ENCODE peak calls at places on chromosomes 16 and 17, in four cellular contexts. V is HepG2, J is K562, R is GM12878. W is an unnamed sample.

GRCh38 chr17:57477483-57478357 is 221.4 kb downstream of the MSI2 start:
- DNase-seq in V (no peak), J (no peak), R (no peak), W (no peak)

GRCh38 chr17:77382966-77383612 is 242.3 kb downstream of the SEC14L1 start:
- DNase-seq in R (no peak), V (no peak), J (no peak), W (no peak)

GRCh38 chr17:63942309-63942985 is 10.3 kb upstream of the CD79B start:
- DNase-seq in J (no peak), V (no peak), R (no peak), W (no peak)

GRCh38 chr17:72166040-72166439 is 45.2 kb downstream of the SOX9 start:
- DNase-seq in R (no peak), V (peak), J (no peak), W (peak)

GRCh38 chr17:50134206-50135110 is 4.5 kb upstream of the SAMD14 start:
- DNase-seq in V (no peak), R (no peak), J (no peak), W (no peak)

GRCh38 chr16:4117250-4117578 is 972 bp upstream of the ADCY9 start:
- DNase-seq in J (no peak), V (no peak), R (no peak), W (no peak)

GRCh38 chr17:57939797-57940196 is 15.4 kb downstream of the CUEDC1 start:
- DNase-seq in J (peak), V (no peak), R (peak), W (no peak)

GRCh38 chr17:151004-151403 is 13.6 kb downstream of the SCGB1C2 start:
- DNase-seq in R (no peak), J (no peak), V (peak), W (no peak)

GRCh38 chr17:66459811-66460270 is 157.4 kb downstream of the PRKCA start:
- DNase-seq in R (no peak), J (no peak), V (peak), W (no peak)

GRCh38 chr16:1076801-1077576 is 4.4 kb downstream of the SSTR5 start:
- DNase-seq in V (peak), J (no peak), R (no peak), W (no peak)

GRCh38 chr17:6254036-6254435 is 180.9 kb downstream of the AIPL1 start:
- DNase-seq in J (no peak), V (no peak), R (no peak), W (no peak)

GRCh38 chr17:71966459-71967313 is 154.1 kb upstream of the SOX9 start:
- DNase-seq in V (no peak), J (no peak), R (no peak), W (no peak)

GRCh38 chr17:35257080-35257701 is 14.3 kb downstream of the SLFN5 start:
- DNase-seq in J (no peak), V (peak), R (no peak), W (no peak)
- TF ChIP-seq CREM in J (no peak), V (no peak), R (no peak), W (no peak)

GRCh38 chr16:10954903-10955302 is 10.5 kb downstream of the CLEC16A start:
- DNase-seq in R (no peak), V (no peak), J (no peak), W (no peak)

GRCh38 chr16:10964039-10964890 is 19.9 kb downstream of the CLEC16A start:
- DNase-seq in V (peak), J (peak), R (no peak), W (peak)

GRCh38 chr16:10957771-10958486 is 13.6 kb downstream of the CLEC16A start:
- DNase-seq in R (no peak), J (no peak), V (no peak), W (no peak)

GRCh38 chr16:10961231-10961630 is 16.9 kb downstream of the CLEC16A start:
- DNase-seq in J (no peak), R (no peak), V (no peak), W (no peak)

DNA sequence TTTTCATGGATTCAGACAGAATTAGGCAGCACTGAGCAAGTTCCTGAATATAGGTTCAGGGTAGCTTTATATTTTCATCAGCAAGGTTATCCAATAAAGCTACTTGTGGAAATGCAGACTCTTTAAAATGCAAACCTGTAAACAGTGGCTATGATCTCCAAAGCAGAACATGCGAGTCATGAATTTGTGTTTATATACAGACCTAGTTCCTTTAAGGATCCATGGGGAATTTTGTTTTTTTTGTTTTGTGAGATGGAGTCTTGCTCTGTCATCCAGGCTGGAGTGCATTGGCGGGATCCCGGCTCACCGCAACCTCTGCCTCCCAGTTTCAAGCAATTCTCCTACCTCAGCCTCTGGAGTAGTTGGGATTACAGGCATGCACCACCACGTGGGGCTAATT is 14.8 kb downstream of the CLEC16A start:
- DNase-seq in V (no peak), J (no peak), R (no peak), W (no peak)
- TF ChIP-seq CREM in V (no peak), J (no peak), R (no peak), W (no peak)

GRCh38 chr17:41962768-41963434 is 3.7 kb upstream of the CNP start:
- DNase-seq in R (no peak), J (peak), V (peak), W (peak)

GRCh38 chr17:41959336-41960095 is 7.1 kb upstream of the CNP start:
- DNase-seq in R (no peak), J (peak), V (peak), W (peak)

GRCh38 chr17:41965694-41966375 is 760 bp upstream of the CNP start:
- DNase-seq in J (peak), R (no peak), V (peak), W (peak)

GRCh38 chr17:41959030-41959335 is 7.6 kb upstream of the CNP start:
- DNase-seq in V (no peak), R (no peak), J (no peak), W (no peak)

DNA sequence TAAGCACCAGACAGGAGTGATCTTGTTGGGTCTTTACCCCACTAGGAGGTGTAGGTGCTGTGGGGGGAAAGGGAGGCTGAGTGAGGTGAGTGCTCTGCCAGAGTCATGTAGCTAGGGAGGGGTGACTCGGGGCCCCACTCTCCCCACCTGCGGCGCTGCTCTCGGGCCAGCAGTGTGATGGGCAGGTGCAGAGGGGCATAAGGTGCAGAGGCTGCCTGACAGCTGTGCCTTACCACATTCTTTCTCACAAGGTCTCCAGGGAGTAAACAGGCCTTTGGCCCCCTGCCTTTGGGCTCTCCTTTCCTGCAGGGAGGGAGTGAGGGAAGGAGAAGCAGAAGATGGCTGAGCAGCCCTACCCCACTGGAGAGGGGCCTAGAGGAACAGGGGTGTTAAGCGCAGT is 4.5 kb upstream of the CNP start:
- DNase-seq in V (no peak), R (no peak), J (no peak), W (no peak)
- TF ChIP-seq CREM in V (no peak), R (no peak), J (no peak), W (no peak)

DNA sequence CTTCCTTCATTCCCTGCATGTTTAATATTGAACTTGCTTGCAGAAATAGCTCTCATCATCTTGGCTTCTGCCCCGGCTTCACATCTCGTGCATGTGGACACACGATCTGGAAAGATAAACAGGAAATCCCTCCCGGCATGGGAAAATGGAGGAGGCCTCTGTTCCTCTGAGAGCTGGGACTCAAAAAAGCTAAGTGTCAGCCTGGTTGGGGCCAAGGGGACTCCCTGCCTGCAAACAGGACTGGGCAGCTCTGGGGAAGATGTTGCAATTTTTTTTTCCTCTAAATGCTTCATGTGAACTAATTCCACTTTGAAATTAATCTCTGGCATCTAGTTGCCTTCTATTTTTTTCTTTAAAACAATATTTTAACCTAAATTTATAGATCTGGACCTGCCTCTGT is 24.8 kb downstream of the ITPRIPL2 start:
- DNase-seq in R (no peak), V (no peak), J (no peak), W (no peak)
- TF ChIP-seq CREM in R (no peak), V (no peak), J (no peak), W (no peak)

GRCh38 chr16:64312292-64312691 is 809.6 kb downstream of the CDH11 start:
- DNase-seq in R (no peak), V (no peak), J (no peak), W (no peak)

GRCh38 chr16:64311241-64311640 is 810.6 kb downstream of the CDH11 start:
- DNase-seq in J (no peak), R (no peak), V (no peak), W (no peak)

GRCh38 chr16:64307431-64307830 is 814.4 kb downstream of the CDH11 start:
- DNase-seq in R (no peak), J (no peak), V (no peak), W (no peak)

GRCh38 chr16:64308721-64309120 is 813.1 kb downstream of the CDH11 start:
- DNase-seq in J (no peak), R (no peak), V (no peak), W (no peak)

DNA sequence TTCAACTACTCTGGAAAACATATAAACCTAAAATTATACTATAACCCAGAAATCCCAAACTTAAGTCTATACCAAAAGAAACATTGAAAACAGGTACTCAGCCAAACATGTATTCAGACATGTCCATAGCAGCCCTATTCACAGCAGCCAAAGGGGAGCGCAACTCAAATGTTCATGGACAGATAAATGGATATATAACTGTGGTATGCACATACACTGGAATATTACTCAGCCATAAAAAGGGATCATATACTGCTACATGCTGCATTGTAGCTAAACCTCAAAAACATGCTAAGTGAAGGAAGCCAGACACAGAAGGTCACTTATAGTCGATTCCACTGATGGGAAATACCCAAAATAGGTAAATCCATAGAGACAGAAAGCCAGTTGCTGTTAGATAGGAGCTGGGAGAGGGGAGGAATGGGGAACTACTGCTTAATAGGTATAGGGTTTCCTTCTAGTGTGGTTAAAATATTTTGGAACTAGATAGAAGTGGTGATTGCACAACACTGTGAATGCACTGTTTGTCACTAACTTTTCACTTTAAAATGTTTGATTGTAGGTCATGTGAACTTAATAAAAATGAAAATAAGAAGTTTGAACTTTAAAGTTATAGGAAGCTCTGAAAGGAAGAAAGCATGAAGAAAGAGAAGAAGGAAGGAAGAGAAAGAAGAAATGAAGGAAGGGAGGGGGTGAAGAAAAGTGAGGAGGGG is 812.3 kb downstream of the CDH11 start:
- DNase-seq in V (no peak), J (no peak), R (no peak), W (no peak)
- TF ChIP-seq CREM in V (no peak), J (no peak), R (no peak), W (no peak)